ENCODE peak calls at places on chromosomes 11 and 22, in six cellular contexts. B, P, Q, V, H and Z are unnamed samples. For H3K4me1, the result is how much of the 10 kb centered on the place peaks cover.

GRCh38 chr11:125750629-125751028 is 4.5 kb downstream of the PATE1 start:
- DNase-seq in B (no peak), P (no peak), Q (no peak), V (no peak), H (no peak), Z (no peak)

GRCh38 chr11:115503886-115504278 is 333 bp downstream of the CADM1 start:
- DNase-seq in B (no peak), P (no peak), Q (no peak), V (no peak), H (no peak), Z (no peak)

GRCh38 chr11:35796542-35796941 is 134.0 kb downstream of the TRIM44 start:
- DNase-seq in B (no peak), P (no peak), Q (no peak), V (no peak), H (no peak), Z (no peak)

GRCh38 chr11:34337016-34337415 is 20.8 kb downstream of the ABTB2 start:
- DNase-seq in B (no peak), P (no peak), Q (no peak), V (no peak), H (no peak), Z (no peak)

GRCh38 chr11:9703280-9703679 is 39.4 kb downstream of the SWAP70 start:
- DNase-seq in B (peak), P (no peak), Q (no peak), V (no peak), H (peak), Z (no peak)

GRCh38 chr11:34680918-34681554 is 60.1 kb downstream of the EHF start:
- DNase-seq in B (no peak), P (no peak), Q (no peak), V (no peak), H (no peak), Z (no peak)

GRCh38 chr11:110026823-110027626 is 66.2 kb upstream of the ZC3H12C start:
- DNase-seq in B (peak), P (no peak), Q (no peak), V (no peak), H (no peak), Z (peak)

GRCh38 chr22:42462016-42462415 is 29.8 kb upstream of the NFAM1 start:
- DNase-seq in B (no peak), P (no peak), Q (no peak), V (no peak), H (no peak), Z (no peak)

GRCh38 chr11:45921561-45922424 is 663 bp upstream of the LARGE2 start:
- DNase-seq in B (peak), P (peak), Q (no peak), V (no peak), H (peak), Z (peak)

GRCh38 chr11:20597924-20598484 is 1.4 kb upstream of the SLC6A5 start:
- DNase-seq in B (no peak), P (no peak), Q (no peak), V (no peak), H (no peak), Z (no peak)

GRCh38 chr11:59207988-59208432 is 4.7 kb downstream of the MPEG1 start:
- DNase-seq in B (peak), P (no peak), Q (peak), V (no peak), H (peak), Z (peak)

GRCh38 chr11:72975778-72976520 is 161.7 kb downstream of the ATG16L2 start:
- DNase-seq in B (no peak), P (no peak), Q (no peak), V (no peak), H (no peak), Z (no peak)

GRCh38 chr22:42937164-42937854 is 77.6 kb downstream of the PACSIN2 start:
- DNase-seq in B (peak), P (peak), Q (peak), V (no peak), H (peak), Z (peak)

GRCh38 chr11:65266210-65266609 is 4.4 kb downstream of the POLA2 start:
- DNase-seq in B (peak), P (peak), Q (no peak), V (no peak), H (no peak), Z (no peak)

GRCh38 chr11:1130276-1131032 is 27.3 kb upstream of the MUC5AC start:
- DNase-seq in B (no peak), P (peak), Q (no peak), V (no peak), H (no peak), Z (no peak)

GRCh38 chr11:133331031-133331430 is 201.3 kb downstream of the OPCML start:
- DNase-seq in B (no peak), P (no peak), Q (no peak), V (no peak), H (no peak), Z (no peak)

GRCh38 chr11:132357811-132358572 is 987.6 kb downstream of the NTM start:
- DNase-seq in B (no peak), P (no peak), Q (no peak), V (no peak), H (no peak), Z (peak)

GRCh38 chr11:60838132-60838531 is 3.8 kb upstream of the CCDC86 start:
- DNase-seq in B (peak), P (no peak), Q (no peak), V (no peak), H (no peak), Z (no peak)

GRCh38 chr11:16874275-16874975 is 136.0 kb downstream of the C11orf58 start:
- DNase-seq in B (no peak), P (no peak), Q (no peak), V (no peak), H (no peak), Z (peak)

GRCh38 chr22:41770715-41771452 is 29.6 kb upstream of the CCDC134 start:
- DNase-seq in B (no peak), P (no peak), Q (no peak), V (no peak), H (no peak), Z (no peak)

GRCh38 chr11:114197799-114198500 is 98.2 kb upstream of the NNMT start:
- DNase-seq in B (no peak), P (no peak), Q (peak), V (no peak), H (no peak), Z (no peak)

GRCh38 chr11:126834149-126834548 is 166.4 kb downstream of the KIRREL3 start:
- DNase-seq in B (no peak), P (no peak), Q (no peak), V (no peak), H (no peak), Z (no peak)

GRCh38 chr11:19076744-19077589 is 16.4 kb upstream of the MRGPRX2 start:
- DNase-seq in B (peak), P (peak), Q (peak), V (no peak), H (peak), Z (peak)

GRCh38 chr22:39699631-39700348 is 129.2 kb downstream of the CACNA1I start:
- DNase-seq in B (no peak), P (no peak), Q (no peak), V (no peak), H (no peak), Z (no peak)

GRCh38 chr11:119249671-119250010 is 43.5 kb downstream of the CBL start:
- DNase-seq in B (no peak), P (no peak), Q (no peak), V (no peak), H (no peak), Z (no peak)

GRCh38 chr11:133985981-133986380 is 29.2 kb upstream of the IGSF9B start:
- DNase-seq in B (no peak), P (no peak), Q (no peak), V (no peak), H (no peak), Z (no peak)

GRCh38 chr11:69637956-69638871 is 2.7 kb upstream of the CCND1 start:
- DNase-seq in B (no peak), P (peak), Q (no peak), V (no peak), H (no peak), Z (peak)

GRCh38 chr11:56950510-56950909 is 38.2 kb upstream of the OR5AK2 start:
- DNase-seq in B (no peak), P (no peak), Q (no peak), V (no peak), H (no peak), Z (no peak)

GRCh38 chr11:71354394-71355105 is 93.6 kb downstream of the DHCR7 start:
- DNase-seq in B (no peak), P (no peak), Q (no peak), V (no peak), H (no peak), Z (no peak)

GRCh38 chr11:83711035-83711630 is 425.0 kb upstream of the CCDC90B start:
- DNase-seq in B (no peak), P (no peak), Q (no peak), V (no peak), H (no peak), Z (peak)

GRCh38 chr11:72305077-72305476 is 61.1 kb upstream of the PHOX2A start:
- DNase-seq in B (no peak), P (no peak), Q (no peak), V (no peak), H (no peak), Z (no peak)

DNA sequence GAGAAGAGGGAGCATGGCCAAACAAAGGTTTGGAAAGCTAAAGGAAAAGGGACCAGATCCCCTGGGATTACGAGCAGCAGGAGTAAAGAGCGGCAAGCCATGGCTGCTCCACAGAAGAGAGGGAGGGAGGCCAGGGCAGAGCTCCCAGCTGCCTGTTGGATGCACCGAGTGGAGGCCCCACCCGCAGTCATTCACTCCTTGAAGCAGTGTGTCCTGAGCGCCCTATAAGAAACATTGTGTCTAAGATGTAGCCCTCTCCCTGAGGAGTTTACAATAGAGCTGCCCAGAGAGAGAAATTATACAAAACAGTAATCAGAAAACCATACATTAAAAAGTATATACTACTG is 54.7 kb upstream of the CSNK2A3 start:
- DNase-seq in B (no peak), P (no peak), Q (no peak), V (no peak), H (no peak), Z (no peak)
- H3K27ac ChIP-seq in B (no peak), P (no peak), Q (peak), V (no peak), H (peak), Z (no peak)

DNA sequence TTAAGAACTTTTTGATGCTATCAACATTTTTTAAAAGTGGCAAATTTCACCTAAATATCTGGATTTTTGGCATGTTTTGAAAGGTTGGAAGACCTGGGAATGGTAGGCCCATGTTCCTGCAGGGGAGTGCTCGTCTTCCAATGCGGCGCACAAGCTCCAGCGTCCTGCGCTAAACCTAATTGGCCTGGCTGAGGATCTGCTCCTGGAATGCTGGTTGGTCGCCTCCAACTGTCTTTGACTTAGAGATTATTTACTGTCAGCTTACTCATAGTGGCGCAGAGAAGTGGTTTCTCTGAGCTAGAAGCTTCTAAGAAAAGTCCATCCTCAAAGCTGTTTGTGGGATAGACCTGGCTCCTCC is 615 bp upstream of the LIMK2 start:
- DNase-seq in B (no peak), P (no peak), Q (no peak), V (no peak), H (no peak), Z (no peak)
- H3K4me1 ChIP-seq in B (under half), P (under half), Q (under half), V (under half), H (under half), Z (under half)

GRCh38 chr11:63761173-63761572 is 7.4 kb downstream of the ZFTA start:
- DNase-seq in B (no peak), P (no peak), Q (no peak), V (no peak), H (no peak), Z (no peak)
- H3K4me3 ChIP-seq in B (no peak), P (no peak), Q (no peak), V (no peak), H (no peak), Z (no peak)

DNA sequence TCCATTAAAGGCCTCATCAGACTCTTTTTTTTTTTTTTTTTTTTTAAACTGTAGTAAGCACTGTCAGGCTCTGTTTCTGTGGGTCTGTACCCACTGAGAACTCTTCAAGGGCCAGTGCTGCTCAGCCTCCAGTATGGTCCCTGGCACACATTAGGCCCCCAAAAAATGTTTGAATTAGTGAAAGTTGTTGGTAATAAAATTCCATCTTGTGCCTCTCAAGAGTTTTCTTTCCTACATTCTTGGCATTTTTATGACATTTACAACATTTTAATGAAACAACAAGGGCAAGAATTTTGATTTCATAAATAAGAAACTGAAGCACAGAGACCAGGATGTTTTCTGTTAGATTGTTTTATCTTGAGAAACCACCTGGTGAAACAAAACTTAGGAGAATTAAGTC is 104.3 kb downstream of the TEAD1 start:
- DNase-seq in B (no peak), P (no peak), Q (no peak), V (no peak), H (no peak), Z (no peak)
- H3K27ac ChIP-seq in B (no peak), P (no peak), Q (peak), V (peak), H (no peak), Z (no peak)

GRCh38 chr11:93528252-93528651 is 14.9 kb downstream of the SMCO4 start:
- DNase-seq in B (no peak), P (no peak), Q (no peak), V (peak), H (no peak), Z (no peak)
- H3K4me1 ChIP-seq in B (half or more), P (under half), Q (under half), V (under half), H (under half), Z (under half)

DNA sequence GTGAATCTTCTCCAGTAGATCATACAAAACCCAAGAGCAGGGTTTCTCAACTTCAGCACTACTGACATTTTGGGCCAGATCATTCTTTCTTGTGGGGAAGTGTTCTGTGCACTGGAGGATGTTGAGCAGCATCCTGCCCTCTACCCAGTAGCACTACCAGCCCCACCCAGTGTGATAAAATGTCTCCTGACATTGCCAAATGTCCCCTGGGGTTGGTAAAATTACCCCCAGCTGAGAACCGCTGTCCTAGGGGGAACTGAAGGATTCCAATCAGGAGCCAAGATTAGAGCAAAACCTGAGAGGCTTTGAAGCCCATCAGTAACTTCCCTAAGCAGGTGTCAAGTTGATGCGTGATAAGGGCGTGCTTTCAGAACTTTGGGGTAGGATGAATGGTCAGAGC is 61.4 kb upstream of the YWHAH start:
- DNase-seq in B (no peak), P (no peak), Q (no peak), V (no peak), H (no peak), Z (no peak)
- H3K4me3 ChIP-seq in B (no peak), P (no peak), Q (no peak), V (no peak), H (no peak), Z (no peak)

GRCh38 chr22:35887296-35887875 is 141.2 kb downstream of the RBFOX2 start:
- DNase-seq in B (no peak), P (no peak), Q (no peak), V (no peak), H (no peak), Z (no peak)

GRCh38 chr22:35888181-35888870 is 140.3 kb downstream of the RBFOX2 start:
- DNase-seq in B (no peak), P (no peak), Q (no peak), V (no peak), H (no peak), Z (no peak)

GRCh38 chr22:35882226-35883027 is 146.2 kb downstream of the RBFOX2 start:
- DNase-seq in B (peak), P (no peak), Q (no peak), V (no peak), H (no peak), Z (no peak)

GRCh38 chr22:35889071-35889470 is 139.6 kb downstream of the RBFOX2 start:
- DNase-seq in B (no peak), P (no peak), Q (no peak), V (no peak), H (no peak), Z (no peak)

DNA sequence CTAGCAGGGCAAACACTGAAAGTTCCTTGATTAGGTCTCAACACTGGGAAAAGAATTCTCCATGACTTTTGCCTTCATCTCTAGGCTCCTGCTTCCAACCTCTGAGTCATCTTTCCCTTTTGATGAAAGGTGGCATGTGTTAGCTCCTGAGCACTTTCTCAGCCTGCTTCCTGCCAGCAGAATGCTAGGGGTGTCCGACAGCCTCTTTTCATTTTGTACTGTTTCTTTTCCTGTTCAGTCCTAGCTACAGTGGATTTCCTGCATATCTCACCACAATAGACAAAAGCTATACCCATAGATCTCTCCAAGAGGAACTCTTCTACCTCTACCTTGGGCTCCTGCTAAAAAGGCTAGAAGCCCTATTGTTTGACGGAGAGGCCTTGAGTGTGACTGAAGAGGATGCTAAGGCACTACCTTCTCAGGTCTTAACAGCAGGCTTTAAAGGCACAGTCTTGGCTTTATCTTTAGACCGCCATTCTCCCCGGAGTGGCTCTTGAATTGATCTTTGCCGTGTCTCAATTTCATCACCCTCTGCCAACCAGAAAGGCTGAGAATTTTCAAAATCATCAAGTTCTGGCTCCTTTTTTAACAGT is 145.5 kb downstream of the RBFOX2 start:
- DNase-seq in B (peak), P (no peak), Q (peak), V (no peak), H (no peak), Z (peak)
- H3K27ac ChIP-seq in B (peak), P (no peak), Q (peak), V (peak), H (no peak), Z (no peak)

DNA sequence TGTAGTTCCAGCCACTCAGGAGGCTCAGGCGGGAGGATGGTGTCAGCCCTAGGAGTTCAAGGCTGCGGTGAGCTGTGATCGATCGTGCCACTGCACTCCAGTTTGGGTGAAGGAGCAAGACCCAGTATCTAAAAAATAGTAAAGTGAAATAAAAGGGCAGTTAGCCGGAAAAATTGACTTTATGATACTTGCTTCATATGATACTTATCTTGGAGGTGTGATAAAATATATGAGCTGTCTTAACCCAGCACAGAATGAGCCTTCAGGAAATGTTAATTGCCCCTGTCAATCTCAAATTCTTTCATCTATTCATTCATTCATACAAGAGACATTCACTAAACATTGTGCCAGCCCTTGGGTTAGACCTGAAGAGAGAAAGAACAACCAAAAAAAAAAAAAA is 454.4 kb downstream of the MIAT start:
- DNase-seq in B (no peak), P (no peak), Q (no peak), V (no peak), H (no peak), Z (no peak)
- H3K4me1 ChIP-seq in B (under half), P (under half), Q (under half), V (under half), H (under half), Z (under half)

DNA sequence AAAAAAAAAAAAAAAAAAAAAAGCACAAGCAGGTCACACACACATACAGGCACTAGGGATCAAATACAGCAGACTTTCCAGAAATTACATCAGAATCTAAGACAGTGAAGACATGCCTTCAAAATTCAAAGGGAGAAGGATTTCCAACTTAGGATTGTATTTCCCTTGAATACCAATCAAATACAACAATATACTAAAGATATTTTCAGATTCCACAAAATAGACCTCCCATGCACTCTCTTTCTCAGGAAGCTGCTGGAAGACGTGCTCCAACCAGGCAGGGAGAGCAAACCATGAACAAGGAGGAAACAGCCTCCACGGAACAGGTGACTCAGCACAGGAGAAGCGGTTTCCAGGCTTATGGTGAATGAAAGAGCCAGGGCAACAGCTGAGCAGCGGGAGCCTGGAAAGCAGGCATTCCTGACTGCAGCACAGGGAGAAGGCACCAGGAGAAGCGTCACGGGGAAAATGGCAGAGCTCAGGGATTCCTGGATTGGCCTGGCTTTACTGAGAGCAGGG is 32.0 kb downstream of the TMEM184B start:
- DNase-seq in B (no peak), P (peak), Q (no peak), V (no peak), H (no peak), Z (peak)
- H3K4me3 ChIP-seq in B (no peak), P (no peak), Q (no peak), V (no peak), H (no peak), Z (no peak)

GRCh38 chr11:44572431-44572830 is 7.0 kb downstream of the CD82 start:
- DNase-seq in B (no peak), P (no peak), Q (no peak), V (no peak), H (no peak), Z (no peak)
- H3K27ac ChIP-seq in B (no peak), P (no peak), Q (no peak), V (no peak), H (no peak), Z (no peak)